ENCODE peak calls at places on chromosomes 1 and 21, in nine cellular contexts. E, K, T, W, O, C, N, D and A are unnamed samples.

GRCh38 chr1:198179556-198179981 is 22.8 kb downstream of the NEK7 start:
- DNase-seq in E (peak; percentile 41), K (no peak), T (no peak), W (no peak), O (peak; percentile 82), C (no peak), N (no peak), D (peak; percentile 77), A (peak; percentile 73)

GRCh38 chr1:82632164-82632563 is 831.4 kb downstream of the ADGRL2 start:
- DNase-seq in E (no peak), K (peak; percentile 16), T (no peak), W (no peak), O (peak; percentile 42), C (no peak), N (no peak), D (no peak), A (no peak)

GRCh38 chr21:15823486-15824150 is 93.8 kb downstream of the USP25 start:
- DNase-seq in E (no peak), K (no peak), T (no peak), W (no peak), O (no peak), C (no peak), N (no peak), D (peak; percentile 25), A (no peak)

GRCh38 chr1:93749894-93750301 is 68.3 kb upstream of the BCAR3 start:
- DNase-seq in E (no peak), K (peak; percentile 18), T (peak; percentile 70), W (no peak), O (no peak), C (peak; percentile 39), N (peak; percentile 25), D (peak; percentile 79), A (peak; percentile 19)

GRCh38 chr1:218880484-218881060 is 293.1 kb upstream of the LYPLAL1 start:
- DNase-seq in E (no peak), K (no peak), T (no peak), W (no peak), O (peak; percentile 11), C (no peak), N (no peak), D (no peak), A (no peak)

GRCh38 chr1:112716133-112716720 is 1.1 kb upstream of the PPM1J start:
- DNase-seq in E (peak; percentile 84), K (peak; percentile 89), T (peak; percentile 97), W (peak; percentile 84), O (peak; percentile 67), C (peak; percentile 94), N (peak; percentile 88), D (peak; percentile 86), A (peak; percentile 56)

GRCh38 chr1:162430583-162430982 is 18.6 kb upstream of the SH2D1B start:
- DNase-seq in E (no peak), K (no peak), T (no peak), W (no peak), O (no peak), C (no peak), N (no peak), D (no peak), A (no peak)

GRCh38 chr1:166485620-166486019 is 318.8 kb upstream of the FAM78B start:
- DNase-seq in E (peak; percentile 19), K (no peak), T (no peak), W (no peak), O (peak; percentile 3), C (no peak), N (no peak), D (no peak), A (no peak)

GRCh38 chr1:153849487-153850185 is 73.1 kb downstream of the GATAD2B start:
- DNase-seq in E (no peak), K (no peak), T (no peak), W (no peak), O (no peak), C (no peak), N (no peak), D (no peak), A (peak; percentile 78)

GRCh38 chr21:43597052-43597451 is 62.2 kb downstream of the HSF2BP start:
- DNase-seq in E (peak; percentile 82), K (no peak), T (no peak), W (no peak), O (peak; percentile 93), C (no peak), N (no peak), D (no peak), A (no peak)

GRCh38 chr1:19504796-19505693 is 19.7 kb upstream of the CAPZB start:
- DNase-seq in E (peak; percentile 20), K (no peak), T (no peak), W (no peak), O (peak; percentile 96), C (no peak), N (no peak), D (no peak), A (no peak)

GRCh38 chr1:26285366-26286063 is 5.6 kb downstream of the SH3BGRL3 start:
- DNase-seq in E (no peak), K (peak; percentile 58), T (peak; percentile 90), W (peak; percentile 70), O (no peak), C (peak; percentile 82), N (no peak), D (peak; percentile 53), A (no peak)

GRCh38 chr1:40315795-40316594 is 1.1 kb downstream of the COL9A2 start:
- DNase-seq in E (no peak), K (no peak), T (peak; percentile 58), W (no peak), O (no peak), C (peak; percentile 58), N (no peak), D (no peak), A (no peak)

GRCh38 chr1:202834771-202835547 is 24.2 kb downstream of the PCAT6 start:
- DNase-seq in E (peak; percentile 52), K (no peak), T (no peak), W (no peak), O (no peak), C (no peak), N (no peak), D (no peak), A (no peak)

GRCh38 chr21:44485254-44485793 is 30.0 kb downstream of the LRRC3 start:
- DNase-seq in E (no peak), K (peak; percentile 46), T (peak; percentile 87), W (peak; percentile 64), O (no peak), C (peak; percentile 74), N (peak; percentile 60), D (no peak), A (no peak)

GRCh38 chr1:192225713-192226112 is 67.5 kb downstream of the RGS18 start:
- DNase-seq in E (peak; percentile 31), K (no peak), T (no peak), W (no peak), O (peak; percentile 32), C (no peak), N (no peak), D (no peak), A (no peak)

GRCh38 chr1:224193319-224193966 is 10.4 kb downstream of the DEGS1 start:
- DNase-seq in E (no peak), K (no peak), T (no peak), W (no peak), O (no peak), C (no peak), N (no peak), D (no peak), A (no peak)

DNA sequence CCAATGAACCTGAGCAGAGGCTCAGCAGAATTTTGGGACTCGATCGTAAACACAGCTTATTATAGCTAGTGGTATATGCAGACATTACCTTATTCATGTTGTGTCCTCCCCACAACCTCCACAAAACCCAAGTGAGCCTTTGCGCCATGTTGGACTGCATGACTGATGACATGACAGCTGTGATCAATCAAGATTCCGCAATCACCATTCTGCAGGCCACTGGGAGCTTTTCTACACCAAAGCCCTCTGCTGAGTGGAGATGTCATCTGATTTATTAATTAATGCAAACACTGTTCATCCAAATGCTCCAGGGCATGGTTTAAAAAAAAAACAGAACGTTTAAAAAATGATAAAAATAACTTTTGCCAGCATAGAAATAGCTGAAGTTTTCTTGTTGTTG is 7.9 kb upstream of the SRP9 start:
- DNase-seq in E (no peak), K (no peak), T (no peak), W (peak; percentile 33), O (no peak), C (no peak), N (no peak), D (no peak), A (no peak)
- H3K4me1 ChIP-seq in E (peaks cover 49% of the 10 kb centered on the region), K (peaks cover 28% of the 10 kb centered on the region), T (peaks cover 40% of the 10 kb centered on the region), W (peaks cover 15% of the 10 kb centered on the region), O (peaks cover 44% of the 10 kb centered on the region), C (peaks cover 14% of the 10 kb centered on the region), N (peaks cover 10% of the 10 kb centered on the region), D (peaks cover 12% of the 10 kb centered on the region), A (no peaks in the 10 kb centered on the region)

GRCh38 chr1:47951545-47952235 is 45.5 kb downstream of the TRABD2B start:
- DNase-seq in E (no peak), K (no peak), T (peak; percentile 22), W (no peak), O (no peak), C (no peak), N (no peak), D (no peak), A (no peak)
- H4K20me1 ChIP-seq in E (no peaks in the 10 kb centered on the region), K (no peaks in the 10 kb centered on the region), T (peaks cover 11% of the 10 kb centered on the region), W (no peaks in the 10 kb centered on the region), O (no peaks in the 10 kb centered on the region), C (no peaks in the 10 kb centered on the region), N (peaks cover 3% of the 10 kb centered on the region), D (no peaks in the 10 kb centered on the region), A (no peaks in the 10 kb centered on the region)

DNA sequence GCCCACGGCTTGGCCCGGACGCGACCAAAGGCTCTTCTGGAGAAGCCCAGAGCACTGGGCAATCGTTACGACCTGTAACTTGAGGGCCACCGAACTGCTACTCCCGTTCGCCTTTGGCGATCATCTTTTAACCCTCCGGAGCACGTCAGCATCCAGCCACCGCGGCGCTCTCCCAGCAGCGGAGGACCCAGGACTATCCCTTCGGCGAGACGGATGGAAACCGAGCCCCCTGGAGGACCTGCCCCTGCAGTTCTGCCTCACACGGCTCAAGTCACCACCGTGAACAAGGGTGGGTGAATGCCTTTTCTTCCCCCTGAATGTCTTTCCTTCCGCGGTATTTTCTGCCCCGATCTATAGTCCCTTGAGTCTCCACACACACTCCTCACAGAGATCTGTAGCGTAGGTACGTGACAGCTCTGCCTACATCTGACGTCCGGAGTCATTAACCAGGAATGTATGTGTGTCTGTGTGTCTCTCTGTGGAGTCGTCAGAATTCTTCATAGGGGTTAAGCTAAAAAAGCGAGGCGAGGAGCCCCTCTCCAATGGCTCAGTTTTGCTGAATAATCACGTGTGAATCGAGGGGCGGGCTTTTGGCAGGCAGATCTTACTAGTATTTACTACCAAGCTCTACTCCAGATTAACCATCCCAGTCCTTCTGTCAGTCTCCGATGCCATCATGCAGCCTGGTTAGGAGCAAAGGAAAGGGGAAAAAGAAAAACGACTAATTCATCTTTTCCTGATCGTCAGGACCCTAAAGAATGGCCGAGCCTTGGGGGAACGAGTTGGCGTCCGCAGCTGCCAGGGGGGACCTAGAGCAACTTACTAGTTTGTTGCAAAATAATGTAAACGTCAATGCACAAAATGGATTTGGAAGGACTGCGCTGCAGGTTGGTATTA is at the start of gene CDKN2C:
- DNase-seq in E (peak; percentile 85), K (no peak), T (peak; percentile 61), W (peak; percentile 41), O (peak; percentile 88), C (peak; percentile 77), N (no peak), D (peak; percentile 89), A (no peak)
- TF ChIP-seq EZH2 in E (no peak), K (no peak), T (peak; percentile 80), W (no peak), O (no peak), C (peak; percentile 11), N (peak; percentile 97), D (no peak), A (no peak)

DNA sequence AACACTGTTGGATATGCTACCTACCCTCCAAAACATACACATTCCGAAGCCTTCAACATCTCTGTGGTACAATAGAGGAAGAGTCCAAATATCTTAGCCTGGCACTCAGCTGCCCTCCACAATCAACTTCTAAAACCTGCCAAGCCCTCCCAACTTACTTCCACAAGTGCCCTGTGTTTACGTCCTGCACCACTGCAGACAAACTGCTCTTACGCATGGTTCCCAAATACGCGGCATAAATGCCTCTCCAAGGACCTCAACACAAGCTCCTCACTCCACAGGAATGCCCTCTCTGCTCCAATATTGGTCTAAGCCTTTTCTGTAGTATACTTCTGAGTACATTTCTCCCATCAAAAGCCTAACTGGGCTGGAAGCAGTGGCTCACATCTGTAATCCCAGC is 6.8 kb downstream of the AK2 start:
- DNase-seq in E (no peak), K (no peak), T (no peak), W (no peak), O (no peak), C (no peak), N (no peak), D (no peak), A (no peak)
- H3K4me1 ChIP-seq in E (peaks cover 9% of the 10 kb centered on the region), K (peaks cover 7% of the 10 kb centered on the region), T (peaks cover 10% of the 10 kb centered on the region), W (no peaks in the 10 kb centered on the region), O (no peaks in the 10 kb centered on the region), C (no peaks in the 10 kb centered on the region), N (no peaks in the 10 kb centered on the region), D (peaks cover 21% of the 10 kb centered on the region), A (peaks cover under 1% of the 10 kb centered on the region)